ENCODE peak calls at places on chromosomes 16 and 17, in eight cellular contexts. One of them, this sample, is unnamed. For H3K9me3 and H3K4me1, the result is how much of the 10 kb centered on the place peaks cover.

GRCh38 chr17:77857613-77858012 is 100.9 kb upstream of the TNRC6C start:
- DNase-seq in Caco-2: no peak
- DNase-seq in PC-3: no peak
- DNase-seq in heart left ventricle: no peak
- DNase-seq in esophagus squamous epithelium: no peak
- DNase-seq in heart right ventricle: no peak
- DNase-seq in astrocyte: no peak
- DNase-seq in IMR-90: peak
- DNase-seq in this sample: no peak

GRCh38 chr17:27928546-27928945 is 35.4 kb upstream of the LYRM9 start:
- DNase-seq in Caco-2: no peak
- DNase-seq in PC-3: no peak
- DNase-seq in heart left ventricle: no peak
- DNase-seq in esophagus squamous epithelium: no peak
- DNase-seq in heart right ventricle: no peak
- DNase-seq in astrocyte: no peak
- DNase-seq in IMR-90: no peak
- DNase-seq in this sample: no peak

GRCh38 chr17:77641718-77642117 is 316.8 kb upstream of the TNRC6C start:
- DNase-seq in Caco-2: no peak
- DNase-seq in PC-3: no peak
- DNase-seq in heart left ventricle: no peak
- DNase-seq in esophagus squamous epithelium: no peak
- DNase-seq in heart right ventricle: no peak
- DNase-seq in astrocyte: no peak
- DNase-seq in IMR-90: no peak
- DNase-seq in this sample: no peak

GRCh38 chr16:89722392-89723278 is 1.3 kb downstream of the ZNF276 start:
- DNase-seq in Caco-2: no peak
- DNase-seq in PC-3: peak
- DNase-seq in heart left ventricle: peak
- DNase-seq in esophagus squamous epithelium: peak
- DNase-seq in heart right ventricle: peak
- DNase-seq in astrocyte: peak
- DNase-seq in IMR-90: peak
- DNase-seq in this sample: peak

GRCh38 chr16:69083306-69083941 is 22.0 kb upstream of the HAS3 start:
- DNase-seq in Caco-2: no peak
- DNase-seq in PC-3: no peak
- DNase-seq in heart left ventricle: no peak
- DNase-seq in esophagus squamous epithelium: no peak
- DNase-seq in heart right ventricle: no peak
- DNase-seq in astrocyte: no peak
- DNase-seq in IMR-90: no peak
- DNase-seq in this sample: no peak

GRCh38 chr17:7374353-7374752 is 6.5 kb upstream of the TNK1 start:
- DNase-seq in Caco-2: no peak
- DNase-seq in PC-3: no peak
- DNase-seq in heart left ventricle: no peak
- DNase-seq in esophagus squamous epithelium: no peak
- DNase-seq in heart right ventricle: no peak
- DNase-seq in astrocyte: no peak
- DNase-seq in IMR-90: no peak
- DNase-seq in this sample: no peak

GRCh38 chr17:17060001-17060929 is 18.0 kb downstream of the MPRIP start:
- DNase-seq in Caco-2: no peak
- DNase-seq in PC-3: no peak
- DNase-seq in heart left ventricle: peak
- DNase-seq in esophagus squamous epithelium: no peak
- DNase-seq in heart right ventricle: no peak
- DNase-seq in astrocyte: no peak
- DNase-seq in IMR-90: no peak
- DNase-seq in this sample: peak

GRCh38 chr17:38980455-38981217 is 13.4 kb upstream of the FBXO47 start:
- DNase-seq in Caco-2: no peak
- DNase-seq in PC-3: no peak
- DNase-seq in heart left ventricle: no peak
- DNase-seq in esophagus squamous epithelium: no peak
- DNase-seq in heart right ventricle: no peak
- DNase-seq in astrocyte: peak
- DNase-seq in IMR-90: peak
- DNase-seq in this sample: no peak

GRCh38 chr16:79013004-79013403 is 587.5 kb downstream of the MAF start:
- DNase-seq in Caco-2: no peak
- DNase-seq in PC-3: no peak
- DNase-seq in heart left ventricle: no peak
- DNase-seq in esophagus squamous epithelium: no peak
- DNase-seq in heart right ventricle: no peak
- DNase-seq in astrocyte: no peak
- DNase-seq in IMR-90: no peak
- DNase-seq in this sample: no peak

GRCh38 chr17:9002236-9002609 is 19.1 kb upstream of the NTN1 start:
- DNase-seq in Caco-2: no peak
- DNase-seq in PC-3: no peak
- DNase-seq in heart left ventricle: no peak
- DNase-seq in esophagus squamous epithelium: no peak
- DNase-seq in heart right ventricle: no peak
- DNase-seq in astrocyte: no peak
- DNase-seq in IMR-90: no peak
- DNase-seq in this sample: no peak

GRCh38 chr17:41178341-41178740 is 320 bp upstream of the KRTAP4-2 start:
- DNase-seq in Caco-2: no peak
- DNase-seq in PC-3: peak
- DNase-seq in heart left ventricle: no peak
- DNase-seq in esophagus squamous epithelium: no peak
- DNase-seq in heart right ventricle: no peak
- DNase-seq in astrocyte: peak
- DNase-seq in IMR-90: peak
- DNase-seq in this sample: no peak

GRCh38 chr17:7427549-7427948 is 1.1 kb upstream of the SPEM3 start:
- DNase-seq in Caco-2: no peak
- DNase-seq in PC-3: no peak
- DNase-seq in heart left ventricle: peak
- DNase-seq in esophagus squamous epithelium: no peak
- DNase-seq in heart right ventricle: no peak
- DNase-seq in astrocyte: no peak
- DNase-seq in IMR-90: no peak
- DNase-seq in this sample: no peak

GRCh38 chr17:6796887-6797490 is 21.0 kb downstream of the FBXO39 start:
- DNase-seq in Caco-2: no peak
- DNase-seq in PC-3: peak
- DNase-seq in heart left ventricle: no peak
- DNase-seq in esophagus squamous epithelium: no peak
- DNase-seq in heart right ventricle: no peak
- DNase-seq in astrocyte: no peak
- DNase-seq in IMR-90: no peak
- DNase-seq in this sample: no peak

GRCh38 chr17:28953444-28954118 is 2.3 kb upstream of the PHF12 start:
- DNase-seq in Caco-2: peak
- DNase-seq in PC-3: peak
- DNase-seq in heart left ventricle: peak
- DNase-seq in esophagus squamous epithelium: no peak
- DNase-seq in heart right ventricle: no peak
- DNase-seq in astrocyte: no peak
- DNase-seq in IMR-90: peak
- DNase-seq in this sample: peak

GRCh38 chr17:57597531-57598453 is 147.3 kb downstream of the CCDC182 start:
- DNase-seq in Caco-2: peak
- DNase-seq in PC-3: peak
- DNase-seq in heart left ventricle: peak
- DNase-seq in esophagus squamous epithelium: no peak
- DNase-seq in heart right ventricle: peak
- DNase-seq in astrocyte: peak
- DNase-seq in IMR-90: peak
- DNase-seq in this sample: peak

GRCh38 chr17:81664051-81664470 is 2.3 kb downstream of the OXLD1 start:
- DNase-seq in Caco-2: no peak
- DNase-seq in PC-3: peak
- DNase-seq in heart left ventricle: no peak
- DNase-seq in esophagus squamous epithelium: no peak
- DNase-seq in heart right ventricle: no peak
- DNase-seq in astrocyte: no peak
- DNase-seq in IMR-90: no peak
- DNase-seq in this sample: no peak

GRCh38 chr17:2946130-2946529 is 117.3 kb downstream of the OR1D5 start:
- DNase-seq in Caco-2: no peak
- DNase-seq in PC-3: no peak
- DNase-seq in heart left ventricle: no peak
- DNase-seq in esophagus squamous epithelium: no peak
- DNase-seq in heart right ventricle: no peak
- DNase-seq in astrocyte: no peak
- DNase-seq in IMR-90: no peak
- DNase-seq in this sample: no peak

GRCh38 chr17:62760059-62760887 is 47.8 kb downstream of the MARCHF10 start:
- DNase-seq in Caco-2: no peak
- DNase-seq in PC-3: no peak
- DNase-seq in heart left ventricle: no peak
- DNase-seq in esophagus squamous epithelium: no peak
- DNase-seq in heart right ventricle: no peak
- DNase-seq in astrocyte: peak
- DNase-seq in IMR-90: peak
- DNase-seq in this sample: no peak

GRCh38 chr17:21530311-21530710 is 154.2 kb downstream of the KCNJ12 start:
- DNase-seq in Caco-2: no peak
- DNase-seq in PC-3: no peak
- DNase-seq in heart left ventricle: no peak
- DNase-seq in esophagus squamous epithelium: no peak
- DNase-seq in heart right ventricle: no peak
- DNase-seq in astrocyte: no peak
- DNase-seq in IMR-90: no peak
- DNase-seq in this sample: no peak

GRCh38 chr17:21535686-21536085 is 156.6 kb upstream of the KCNJ18 start:
- DNase-seq in Caco-2: no peak
- DNase-seq in PC-3: no peak
- DNase-seq in heart left ventricle: no peak
- DNase-seq in esophagus squamous epithelium: no peak
- DNase-seq in heart right ventricle: no peak
- DNase-seq in astrocyte: no peak
- DNase-seq in IMR-90: no peak
- DNase-seq in this sample: no peak

GRCh38 chr17:21537302-21537701 is 155.0 kb upstream of the KCNJ18 start:
- DNase-seq in Caco-2: no peak
- DNase-seq in PC-3: no peak
- DNase-seq in heart left ventricle: no peak
- DNase-seq in esophagus squamous epithelium: no peak
- DNase-seq in heart right ventricle: no peak
- DNase-seq in astrocyte: no peak
- DNase-seq in IMR-90: no peak
- DNase-seq in this sample: no peak

GRCh38 chr17:21530841-21531240 is 154.7 kb downstream of the KCNJ12 start:
- DNase-seq in Caco-2: no peak
- DNase-seq in PC-3: no peak
- DNase-seq in heart left ventricle: no peak
- DNase-seq in esophagus squamous epithelium: no peak
- DNase-seq in heart right ventricle: no peak
- DNase-seq in astrocyte: no peak
- DNase-seq in IMR-90: no peak
- DNase-seq in this sample: no peak

GRCh38 chr17:21532763-21533385 is 156.7 kb downstream of the KCNJ12 start:
- DNase-seq in Caco-2: no peak
- DNase-seq in PC-3: no peak
- DNase-seq in heart left ventricle: no peak
- DNase-seq in esophagus squamous epithelium: no peak
- DNase-seq in heart right ventricle: no peak
- DNase-seq in astrocyte: no peak
- DNase-seq in IMR-90: no peak
- DNase-seq in this sample: no peak
- H3K9me3 ChIP-seq in Caco-2: under half
- H3K9me3 ChIP-seq in PC-3: under half
- H3K9me3 ChIP-seq in heart left ventricle: under half
- H3K9me3 ChIP-seq in esophagus squamous epithelium: under half
- H3K9me3 ChIP-seq in heart right ventricle: under half
- H3K9me3 ChIP-seq in astrocyte: under half
- H3K9me3 ChIP-seq in IMR-90: under half
- H3K9me3 ChIP-seq in this sample: under half

DNA sequence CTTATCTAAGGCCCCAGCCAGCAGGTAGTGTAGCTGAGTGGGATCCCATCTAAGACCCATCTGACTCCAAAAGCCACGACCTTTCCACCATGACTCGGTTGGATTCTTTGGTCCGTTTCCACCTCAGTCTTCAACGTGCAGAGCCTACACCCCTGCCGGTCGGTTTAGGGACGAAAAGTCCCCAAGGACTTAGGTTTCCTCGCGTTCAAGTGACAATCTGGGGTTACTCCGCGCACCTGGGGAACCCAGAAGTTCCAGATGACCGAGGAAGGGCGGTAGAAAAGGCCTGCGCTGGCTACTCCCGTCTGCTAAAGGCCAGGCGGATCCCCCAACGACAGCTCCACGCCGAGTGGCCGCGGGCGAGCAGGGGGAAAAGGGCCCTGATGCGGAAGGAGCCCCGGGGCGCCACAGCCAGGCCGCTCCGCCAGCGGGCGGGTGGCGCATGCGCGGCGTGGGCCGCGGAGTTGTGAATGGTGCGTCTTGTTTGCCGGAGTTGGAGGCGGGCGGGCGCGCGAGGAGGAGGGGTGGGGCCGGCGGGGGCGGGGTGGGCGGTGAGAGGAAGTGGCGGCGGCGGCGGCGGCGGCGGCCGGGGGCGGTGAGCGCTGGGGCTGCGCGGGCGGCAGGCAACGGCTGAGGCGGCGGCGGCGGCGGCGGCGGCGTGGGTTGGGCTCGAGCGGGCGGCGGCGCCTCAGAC is at the start of gene CBFB:
- DNase-seq in Caco-2: peak
- DNase-seq in PC-3: peak
- DNase-seq in heart left ventricle: peak
- DNase-seq in esophagus squamous epithelium: peak
- DNase-seq in heart right ventricle: peak
- DNase-seq in astrocyte: peak
- DNase-seq in IMR-90: peak
- DNase-seq in this sample: peak
- TF ChIP-seq CTCF in Caco-2: peak
- TF ChIP-seq CTCF in PC-3: peak
- TF ChIP-seq CTCF in heart left ventricle: no peak
- TF ChIP-seq CTCF in esophagus squamous epithelium: peak
- TF ChIP-seq CTCF in heart right ventricle: no peak
- TF ChIP-seq CTCF in astrocyte: no peak
- TF ChIP-seq CTCF in IMR-90: peak
- TF ChIP-seq CTCF in this sample: peak

GRCh38 chr16:14345512-14346115 is 274.5 kb downstream of the MRTFB start:
- DNase-seq in Caco-2: no peak
- DNase-seq in PC-3: no peak
- DNase-seq in heart left ventricle: no peak
- DNase-seq in esophagus squamous epithelium: no peak
- DNase-seq in heart right ventricle: peak
- DNase-seq in astrocyte: no peak
- DNase-seq in IMR-90: no peak
- DNase-seq in this sample: no peak
- H3K4me1 ChIP-seq in Caco-2: under half
- H3K4me1 ChIP-seq in PC-3: under half
- H3K4me1 ChIP-seq in heart left ventricle: under half
- H3K4me1 ChIP-seq in esophagus squamous epithelium: under half
- H3K4me1 ChIP-seq in heart right ventricle: under half
- H3K4me1 ChIP-seq in astrocyte: under half
- H3K4me1 ChIP-seq in IMR-90: under half
- H3K4me1 ChIP-seq in this sample: under half

DNA sequence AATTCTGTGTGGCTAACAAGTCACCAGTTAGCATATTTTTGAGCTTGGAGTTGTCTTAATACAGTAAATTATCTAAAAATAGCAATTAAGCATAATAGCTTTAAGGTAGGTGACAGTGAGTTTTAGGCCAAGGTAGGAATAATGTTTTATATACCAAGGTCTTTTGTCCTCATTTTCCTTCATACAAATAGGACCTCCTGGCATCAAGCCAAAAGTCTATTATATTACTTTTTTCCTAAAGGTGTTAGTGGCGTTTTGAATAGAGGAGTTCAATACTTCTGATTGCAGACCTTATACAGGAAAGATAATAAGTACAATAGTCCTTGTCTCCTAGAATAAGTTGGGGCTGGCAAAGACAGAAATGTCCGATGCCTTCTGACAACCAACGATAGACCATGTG is 2277.7 kb downstream of the TP53TG3F start:
- DNase-seq in Caco-2: no peak
- DNase-seq in PC-3: no peak
- DNase-seq in heart left ventricle: no peak
- DNase-seq in esophagus squamous epithelium: no peak
- DNase-seq in heart right ventricle: no peak
- DNase-seq in astrocyte: no peak
- DNase-seq in IMR-90: no peak
- DNase-seq in this sample: no peak
- H3K9me3 ChIP-seq in Caco-2: under half
- H3K9me3 ChIP-seq in PC-3: under half
- H3K9me3 ChIP-seq in heart left ventricle: under half
- H3K9me3 ChIP-seq in esophagus squamous epithelium: under half
- H3K9me3 ChIP-seq in heart right ventricle: under half
- H3K9me3 ChIP-seq in astrocyte: under half
- H3K9me3 ChIP-seq in IMR-90: under half
- H3K9me3 ChIP-seq in this sample: under half